ENCODE peak calls at places on chromosomes 5 and 9, in ten cellular contexts. H is DMS 273 treated with DMSO at 0.1 percent for 48 hours; S is stimulated activated CD8-positive, alpha-beta memory T cell treated with anti-CD3 and anti-CD28 coated beads, Interleukin-7, amount 100 ng/mL, for 1 hour; C is SJSA1; B is activated T-cell treated with anti-CD3 and anti-CD28 coated beads for 48 hours; F is HTR-8/SVneo; P is right atrium auricular region; T is tibial nerve; Q is sciatic nerve; Z is NCI-H69. L is an unnamed sample.

GRCh38 chr9:126635061-126635460 is 21.3 kb downstream of the LMX1B start:
- DNase-seq in Q (no peak), H (no peak), P (no peak), F (no peak), T (no peak), C (no peak), Z (no peak), S (no peak), B (no peak), L (no peak)

GRCh38 chr9:123360161-123361085 is 4.4 kb downstream of the CRB2 start:
- DNase-seq in H (peak; percentile 34), Q (no peak), S (peak; percentile 9), T (no peak), P (no peak), B (peak; percentile 31), F (no peak), C (no peak), Z (peak; percentile 90), L (no peak)

GRCh38 chr5:106880656-106881055 is 790.1 kb downstream of the EFNA5 start:
- DNase-seq in Q (no peak), F (no peak), T (no peak), S (no peak), Z (no peak), C (no peak), H (no peak), P (no peak), B (no peak), L (no peak)

GRCh38 chr5:56986631-56986957 is 34.7 kb upstream of the MIER3 start:
- DNase-seq in H (no peak), B (no peak), T (no peak), Q (no peak), F (no peak), C (no peak), P (no peak), Z (no peak), S (no peak), L (no peak)

GRCh38 chr5:3740546-3741371 is 145.1 kb downstream of the IRX1 start:
- DNase-seq in C (no peak), S (no peak), F (no peak), Z (no peak), T (no peak), H (no peak), P (no peak), Q (no peak), B (no peak), L (no peak)

GRCh38 chr5:136115183-136115865 is 17.3 kb upstream of the SMAD5 start:
- DNase-seq in Q (no peak), Z (no peak), F (no peak), B (no peak), H (no peak), S (no peak), C (no peak), P (no peak), T (no peak), L (no peak)

GRCh38 chr5:179198865-179199645 is 138.9 kb downstream of the ZNF354C start:
- DNase-seq in H (no peak), B (no peak), F (no peak), Q (no peak), C (no peak), P (no peak), Z (no peak), S (no peak), T (no peak), L (no peak)

GRCh38 chr5:92758552-92758951 is 822.5 kb downstream of the NR2F1-AS1 start:
- DNase-seq in Q (no peak), B (no peak), S (no peak), F (peak; percentile 29), Z (no peak), T (no peak), C (no peak), H (no peak), P (no peak), L (no peak)

GRCh38 chr9:127163409-127163808 is 41.0 kb upstream of the ANGPTL2 start:
- DNase-seq in H (no peak), T (no peak), B (no peak), C (peak; percentile 30), S (no peak), Q (no peak), F (no peak), P (no peak), Z (peak; percentile 70), L (no peak)

GRCh38 chr5:127572930-127573329 is 55.5 kb downstream of the PRRC1 start:
- DNase-seq in Q (no peak), Z (no peak), B (no peak), C (no peak), F (no peak), P (no peak), H (no peak), S (no peak), T (no peak), L (no peak)

GRCh38 chr5:102765350-102765749 is 10.2 kb downstream of the PAM start:
- DNase-seq in F (no peak), T (no peak), H (no peak), Z (no peak), S (no peak), B (no peak), C (no peak), Q (no peak), P (no peak), L (no peak)

GRCh38 chr9:77502568-77502967 is 145.6 kb downstream of the GNA14 start:
- DNase-seq in P (no peak), Z (no peak), C (no peak), F (no peak), H (no peak), T (no peak), B (no peak), S (no peak), Q (no peak), L (no peak)

GRCh38 chr5:176436641-176437040 is 11.5 kb upstream of the FAF2 start:
- DNase-seq in T (no peak), F (no peak), C (peak; percentile 32), B (no peak), H (no peak), S (no peak), Q (no peak), P (no peak), Z (no peak), L (no peak)

GRCh38 chr5:161545701-161546462 is 643 bp downstream of the GABRB2 start:
- DNase-seq in Z (no peak), T (no peak), C (no peak), F (no peak), H (no peak), S (no peak), B (no peak), Q (no peak), P (no peak), L (no peak)

GRCh38 chr9:108093773-108094675 is 604.5 kb upstream of the KLF4 start:
- DNase-seq in H (no peak), C (no peak), F (no peak), B (no peak), T (no peak), P (no peak), Q (no peak), S (no peak), Z (peak; percentile 41), L (no peak)

GRCh38 chr9:120402741-120403542 is 177.0 kb downstream of the CDK5RAP2 start:
- DNase-seq in T (no peak), Z (no peak), Q (no peak), F (peak; percentile 61), B (no peak), P (no peak), H (no peak), C (peak; percentile 90), S (no peak), L (no peak)

GRCh38 chr5:128632264-128632663 is 94.2 kb upstream of the FBN2 start:
- DNase-seq in B (no peak), C (no peak), P (no peak), T (no peak), F (peak; percentile 6), Q (no peak), H (no peak), S (no peak), Z (no peak), L (no peak)

GRCh38 chr5:160269017-160269416 is 39.7 kb downstream of the FABP6 start:
- DNase-seq in P (peak; percentile 96), S (no peak), Q (peak; percentile 87), Z (no peak), C (peak; percentile 64), B (no peak), F (no peak), T (peak; percentile 75), H (no peak), L (no peak)

L was measured in NCI-H1694.